ENCODE peak calls at places on chromosomes 7 and 10, in four cellular contexts. Z, F, I and A are unnamed samples.
A peak's percentile ranks its signal among the peaks of the same experiment; 100 is the strongest.

GRCh38 chr7:437293-438280 is 82.1 kb downstream of the PDGFA start:
- DNase-seq in Z (no peak), F (no peak), I (no peak), A (no peak)

GRCh38 chr10:91879514-91880170 is 29.6 kb downstream of the FGFBP3 start:
- DNase-seq in Z (no peak), F (no peak), I (no peak), A (no peak)

GRCh38 chr7:140653319-140654108 is 12.9 kb upstream of the DENND2A start:
- DNase-seq in Z (peak; percentile 86), F (peak; percentile 71), I (peak; percentile 85), A (peak; percentile 28)

GRCh38 chr7:82507976-82508677 is 64.5 kb upstream of the CACNA2D1 start:
- DNase-seq in Z (no peak), F (peak; percentile 61), I (no peak), A (no peak)

GRCh38 chr10:57015595-57016303 is 654.7 kb upstream of the ZWINT start:
- DNase-seq in Z (no peak), F (no peak), I (no peak), A (no peak)

GRCh38 chr7:40673285-40673684 is 538.5 kb downstream of the SUGCT start:
- DNase-seq in Z (peak; percentile 57), F (no peak), I (no peak), A (no peak)

GRCh38 chr10:44888861-44889260 is 22.3 kb upstream of the TMEM72 start:
- DNase-seq in Z (no peak), F (no peak), I (no peak), A (no peak)

GRCh38 chr7:528451-528850 is 8.8 kb upstream of the PDGFA start:
- DNase-seq in Z (no peak), F (no peak), I (no peak), A (no peak)

GRCh38 chr10:70651661-70652060 is 20.6 kb upstream of the ADAMTS14 start:
- DNase-seq in Z (no peak), F (no peak), I (no peak), A (no peak)

GRCh38 chr10:61066661-61067353 is 122.8 kb upstream of the RHOBTB1 start:
- DNase-seq in Z (peak; percentile 51), F (no peak), I (no peak), A (no peak)

GRCh38 chr10:45420453-45421192 is 46.6 kb downstream of the ALOX5 start:
- DNase-seq in Z (peak; percentile 11), F (peak; percentile 83), I (peak; percentile 89), A (peak; percentile 50)

GRCh38 chr10:42691361-42692120 is 53.2 kb upstream of the ZNF33B start:
- DNase-seq in Z (no peak), F (no peak), I (no peak), A (no peak)

GRCh38 chr7:100489824-100490223 is 6.1 kb downstream of the NYAP1 start:
- DNase-seq in Z (peak; percentile 93), F (peak; percentile 58), I (no peak), A (no peak)

GRCh38 chr10:13099144-13099665 is 758 bp upstream of the OPTN start:
- DNase-seq in Z (peak; percentile 76), F (peak; percentile 31), I (peak; percentile 77), A (no peak)

GRCh38 chr10:50650481-50650880 is 26.7 kb upstream of the SGMS1 start:
- DNase-seq in Z (no peak), F (no peak), I (no peak), A (no peak)

GRCh38 chr7:112084506-112084905 is 121.7 kb downstream of the DOCK4 start:
- DNase-seq in Z (peak; percentile 60), F (no peak), I (no peak), A (no peak)

GRCh38 chr7:44158060-44158872 is 17.1 kb upstream of the MYL7 start:
- DNase-seq in Z (no peak), F (no peak), I (no peak), A (no peak)

GRCh38 chr7:134458341-134458805 is 527 bp downstream of the AKR1B1 start:
- DNase-seq in Z (peak; percentile 47), F (peak; percentile 57), I (peak; percentile 74), A (peak; percentile 69)

GRCh38 chr10:8981277-8981676 is 926.8 kb downstream of the GATA3 start:
- DNase-seq in Z (no peak), F (no peak), I (no peak), A (no peak)

GRCh38 chr10:24826022-24826421 is 102.3 kb upstream of the ARHGAP21 start:
- DNase-seq in Z (peak; percentile 91), F (no peak), I (no peak), A (no peak)

GRCh38 chr10:131888186-131888604 is 12.6 kb upstream of the PPP2R2D start:
- DNase-seq in Z (no peak), F (peak; percentile 21), I (no peak), A (no peak)

GRCh38 chr10:113097046-113097415 is 147.0 kb downstream of the TCF7L2 start:
- DNase-seq in Z (no peak), F (no peak), I (no peak), A (no peak)

GRCh38 chr7:105399043-105399725 is 10.5 kb upstream of the SRPK2 start:
- DNase-seq in Z (peak; percentile 52), F (no peak), I (no peak), A (no peak)

GRCh38 chr7:5452937-5453540 is 29.4 kb upstream of the TNRC18 start:
- DNase-seq in Z (peak; percentile 85), F (peak; percentile 41), I (no peak), A (no peak)

GRCh38 chr7:31957090-31957720 is 113.0 kb downstream of the PDE1C start:
- DNase-seq in Z (no peak), F (no peak), I (no peak), A (no peak)

GRCh38 chr10:28878236-28878970 is 201.1 kb downstream of the BAMBI start:
- DNase-seq in Z (peak; percentile 12), F (no peak), I (no peak), A (no peak)

GRCh38 chr7:32479574-32480200 is 10.5 kb downstream of the LSM5 start:
- DNase-seq in Z (peak; percentile 60), F (peak; percentile 52), I (no peak), A (no peak)

GRCh38 chr7:5679047-5679740 is 102.3 kb downstream of the RNF216 start:
- DNase-seq in Z (peak; percentile 26), F (no peak), I (no peak), A (no peak)

GRCh38 chr7:130420943-130421578 is 19.8 kb downstream of the CEP41 start:
- DNase-seq in Z (no peak), F (no peak), I (no peak), A (no peak)

GRCh38 chr7:121755286-121755685 is 117.7 kb upstream of the PTPRZ1 start:
- DNase-seq in Z (no peak), F (no peak), I (no peak), A (no peak)

GRCh38 chr10:113687041-113687440 is 7.3 kb downstream of the CASP7 start:
- DNase-seq in Z (no peak), F (no peak), I (no peak), A (no peak)

GRCh38 chr10:113987805-113988204 is 55.9 kb upstream of the ADRB1 start:
- DNase-seq in Z (peak; percentile 37), F (peak; percentile 2), I (no peak), A (no peak)

GRCh38 chr7:140639366-140640053 is 1.1 kb downstream of the DENND2A start:
- DNase-seq in Z (peak; percentile 79), F (no peak), I (peak; percentile 82), A (no peak)

GRCh38 chr7:150388709-150389531 is 9.8 kb downstream of the ZNF775 start:
- DNase-seq in Z (peak; percentile 93), F (no peak), I (peak; percentile 95), A (no peak)

GRCh38 chr7:121202834-121203233 is 126.0 kb upstream of the WNT16 start:
- DNase-seq in Z (no peak), F (no peak), I (no peak), A (no peak)

DNA sequence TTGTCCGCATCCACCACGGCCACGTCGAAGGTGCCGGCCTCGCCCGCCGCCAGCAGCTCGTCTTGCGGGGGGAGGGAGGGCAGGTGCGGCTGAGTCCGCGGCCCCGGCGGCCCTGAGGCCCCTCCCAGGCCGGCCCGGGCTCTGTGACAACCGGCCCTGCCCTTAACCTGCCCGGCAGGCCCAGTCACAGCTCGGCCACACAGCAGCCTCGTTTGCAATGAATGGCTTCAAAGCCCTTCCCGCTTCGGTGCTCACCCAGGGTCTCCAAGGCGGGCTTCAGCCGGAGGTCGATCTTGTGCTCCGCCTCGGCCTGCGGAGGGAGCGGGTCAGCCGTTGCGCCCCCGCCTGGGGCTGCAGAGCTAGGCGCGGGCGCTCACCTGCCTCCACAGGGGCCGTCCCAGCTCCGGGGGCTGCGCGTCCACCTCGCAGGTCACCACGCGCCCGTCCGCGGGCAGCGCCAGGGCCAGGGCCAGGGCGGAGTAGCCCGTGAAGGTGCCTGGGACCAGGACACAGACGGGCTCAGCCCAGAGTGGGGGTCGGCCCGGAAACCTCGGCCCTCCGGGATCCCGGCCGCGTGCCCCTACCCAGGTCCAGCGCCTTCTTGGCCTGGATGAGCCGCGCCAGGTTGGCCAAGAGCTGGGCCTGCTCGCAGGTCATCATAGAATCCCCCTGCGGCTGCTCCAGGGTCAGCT is 928 bp downstream of the COMTD1 start:
- DNase-seq in Z (no peak), F (peak; percentile 68), I (peak; percentile 70), A (no peak)
- TF ChIP-seq CTCF in Z (no peak), F (no peak), I (no peak), A (no peak)

DNA sequence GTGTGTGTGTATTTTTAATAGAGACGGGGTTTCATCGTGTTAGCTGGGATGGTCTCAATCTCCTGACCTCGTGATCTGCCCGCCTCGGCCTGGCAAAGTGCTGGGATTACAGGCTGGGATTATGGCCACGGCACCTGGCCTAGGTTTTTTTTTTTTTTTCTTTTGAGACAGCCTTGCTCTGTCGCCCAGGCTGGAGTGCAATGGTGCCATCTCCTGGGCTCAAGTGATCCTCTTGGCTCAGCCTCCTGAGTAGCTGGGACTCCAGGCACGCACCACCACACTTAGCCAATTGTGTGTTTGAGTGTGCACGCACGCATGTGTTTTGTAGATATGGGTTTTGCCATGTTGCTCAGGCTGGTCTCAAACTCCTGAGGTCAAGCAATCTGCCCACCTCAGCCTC is 629.8 kb downstream of the ETV1 start:
- DNase-seq in Z (no peak), F (no peak), I (no peak), A (no peak)
- TF ChIP-seq CTCF in Z (no peak), F (no peak), I (no peak), A (no peak)

DNA sequence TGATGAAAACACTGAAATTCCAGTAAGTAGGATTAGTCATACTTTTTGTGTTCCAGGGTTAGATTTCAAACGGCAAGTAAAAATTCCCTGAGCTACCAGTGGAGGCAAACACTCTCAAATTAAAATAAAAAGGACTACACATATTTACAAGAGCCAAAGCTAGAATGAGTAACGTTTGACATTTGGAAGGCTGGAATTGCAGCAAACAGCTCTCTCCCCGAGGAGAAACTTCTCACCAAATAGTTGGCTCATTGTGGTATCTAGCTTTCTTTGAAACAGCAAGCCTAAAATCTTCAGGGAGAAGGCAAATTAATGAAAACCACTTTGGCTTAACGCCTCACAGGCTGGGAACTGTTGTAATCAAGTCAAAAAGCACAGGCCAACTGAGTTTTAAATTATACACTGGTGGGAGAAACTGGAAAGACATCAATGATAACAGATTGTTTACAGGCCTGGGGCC is 288.3 kb downstream of the SNX13 start:
- DNase-seq in Z (peak; percentile 79), F (no peak), I (peak; percentile 69), A (no peak)
- TF ChIP-seq CTCF in Z (peak; percentile 20), F (no peak), I (no peak), A (no peak)

DNA sequence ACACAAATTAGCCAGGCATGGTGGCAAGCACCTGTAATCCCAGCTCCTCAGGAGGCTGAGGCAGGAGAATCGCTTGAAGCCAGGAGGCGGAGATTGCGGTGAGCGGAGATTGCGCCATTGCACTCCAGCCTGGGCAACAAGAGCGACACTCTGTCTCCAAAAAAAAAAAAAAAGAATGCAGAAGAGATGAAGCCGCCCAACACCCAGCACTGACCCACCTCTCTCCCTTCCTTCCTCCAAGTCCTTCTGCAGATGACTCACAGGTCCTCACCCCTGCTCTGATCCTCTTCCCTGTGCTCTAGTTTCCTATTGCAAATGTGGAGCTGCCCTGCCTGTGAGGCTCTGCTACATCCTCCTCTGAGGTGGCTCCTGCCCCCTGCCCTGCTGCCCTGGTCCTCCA is 22.0 kb upstream of the OPALIN start:
- DNase-seq in Z (peak; percentile 25), F (no peak), I (no peak), A (no peak)
- TF ChIP-seq CTCF in Z (no peak), F (no peak), I (no peak), A (no peak)